ENCODE peak calls at places on chromosomes 12 and 14, in eight cellular contexts. N, V, L, S, I, D, Y and R are unnamed samples.

GRCh38 chr12:101172316-101172715 is 37.7 kb downstream of the SLC5A8 start:
- DNase-seq in Y (peak), I (no peak), D (peak), S (no peak), N (no peak), L (peak), V (no peak), R (peak)

GRCh38 chr12:126337556-126337955 is 1272.3 kb downstream of the AACS start:
- DNase-seq in N (no peak), D (no peak), Y (no peak), L (no peak), V (no peak), S (peak), I (no peak), R (peak)

GRCh38 chr12:131947482-131948027 is 2.2 kb upstream of the EP400 start:
- DNase-seq in V (no peak), S (no peak), N (peak), I (no peak), Y (no peak), L (no peak), D (no peak), R (no peak)

GRCh38 chr14:99314623-99315022 is 42.6 kb upstream of the BCL11B start:
- DNase-seq in I (no peak), D (no peak), N (no peak), S (no peak), L (no peak), V (no peak), Y (no peak), R (no peak)

GRCh38 chr12:5166976-5167375 is 123.3 kb downstream of the KCNA5 start:
- DNase-seq in Y (peak), D (peak), S (peak), V (no peak), N (no peak), I (no peak), L (no peak), R (peak)

GRCh38 chr12:2284321-2284813 is 231.6 kb downstream of the CACNA1C start:
- DNase-seq in S (no peak), Y (peak), L (no peak), D (peak), V (no peak), N (no peak), I (no peak), R (peak)

GRCh38 chr12:48956279-48957140 is 777 bp downstream of the ARF3 start:
- DNase-seq in L (peak), S (peak), I (peak), N (peak), V (peak), Y (peak), D (peak), R (peak)

GRCh38 chr14:76996563-76997146 is 31.9 kb downstream of the IRF2BPL start:
- DNase-seq in L (no peak), S (no peak), V (no peak), Y (no peak), D (no peak), N (no peak), I (no peak), R (no peak)

GRCh38 chr12:49347307-49348237 is 884 bp downstream of the DNAJC22 start:
- DNase-seq in V (peak), S (peak), D (peak), I (peak), N (peak), L (peak), Y (peak), R (peak)

DNA sequence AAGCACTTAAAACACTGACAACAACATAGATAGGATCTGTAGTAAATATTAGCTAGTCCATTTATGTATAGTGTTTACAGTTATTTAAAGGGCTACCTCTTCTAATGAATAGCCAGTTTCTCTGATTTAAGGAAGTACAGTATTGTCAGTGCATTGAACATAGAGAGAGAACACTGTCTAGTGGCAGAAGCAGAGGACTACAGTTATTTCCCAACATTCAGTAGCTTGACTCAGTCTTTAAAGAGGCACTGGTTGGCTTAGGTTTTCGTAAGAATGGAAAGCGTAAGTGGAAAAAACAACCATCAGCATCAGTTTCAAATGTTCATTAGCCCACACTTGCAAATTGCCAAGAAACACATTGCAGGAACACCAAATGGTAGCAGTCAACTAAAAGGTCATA is 125.0 kb upstream of the HMGA2 start:
- DNase-seq in S (peak), Y (peak), I (no peak), L (no peak), N (no peak), V (no peak), D (peak), R (peak)
- TF ChIP-seq CTCF in S (peak), Y (peak), I (peak), L (peak), N (no peak), V (no peak), D (peak), R (peak)

DNA sequence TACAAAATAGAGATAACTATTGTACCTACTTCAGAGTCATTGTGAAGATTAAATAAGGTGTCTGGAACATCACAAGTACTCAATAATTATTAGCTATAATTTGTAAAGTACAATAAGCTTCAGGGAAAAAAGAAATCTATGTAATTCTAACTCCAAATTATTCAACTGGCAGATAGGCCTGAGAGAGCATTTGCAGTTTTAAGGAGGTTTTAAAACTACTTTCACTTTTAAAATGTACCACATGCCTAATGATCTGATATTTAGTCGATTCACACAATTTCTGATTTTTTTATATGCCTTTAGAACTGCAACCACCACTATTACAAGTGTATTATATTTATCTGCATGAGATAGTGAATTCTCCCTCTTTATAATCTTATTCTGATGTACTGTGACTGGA is 24.9 kb upstream of the FRMD6 start:
- DNase-seq in L (no peak), Y (no peak), I (no peak), N (no peak), V (no peak), S (no peak), D (no peak), R (no peak)
- H3K4me3 ChIP-seq in L (no peak), Y (peak), I (no peak), N (no peak), V (no peak), S (no peak), D (no peak), R (no peak)

DNA sequence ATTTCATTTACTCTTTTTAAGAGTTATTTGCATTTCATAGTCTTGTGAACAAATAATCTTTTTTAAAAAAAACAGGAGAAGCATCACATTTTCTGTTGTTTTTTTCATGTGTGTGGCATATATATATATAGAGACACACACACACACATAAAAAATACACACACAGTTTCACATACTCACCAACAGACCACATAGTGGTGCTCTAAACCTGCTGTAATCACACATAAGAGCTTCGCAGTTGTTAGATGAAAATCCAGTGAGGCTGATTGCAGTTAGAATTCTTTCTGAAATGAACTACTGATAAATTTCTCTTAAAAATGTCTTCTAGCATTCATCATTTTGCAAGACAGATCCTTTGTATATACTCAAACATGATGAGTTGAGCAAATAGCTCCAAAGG is 434.2 kb upstream of the STXBP6 start:
- DNase-seq in I (no peak), V (no peak), D (no peak), Y (no peak), N (no peak), S (no peak), L (no peak), R (no peak)
- TF ChIP-seq CTCF in I (no peak), V (no peak), D (no peak), Y (no peak), N (no peak), S (no peak), L (no peak), R (no peak)

DNA sequence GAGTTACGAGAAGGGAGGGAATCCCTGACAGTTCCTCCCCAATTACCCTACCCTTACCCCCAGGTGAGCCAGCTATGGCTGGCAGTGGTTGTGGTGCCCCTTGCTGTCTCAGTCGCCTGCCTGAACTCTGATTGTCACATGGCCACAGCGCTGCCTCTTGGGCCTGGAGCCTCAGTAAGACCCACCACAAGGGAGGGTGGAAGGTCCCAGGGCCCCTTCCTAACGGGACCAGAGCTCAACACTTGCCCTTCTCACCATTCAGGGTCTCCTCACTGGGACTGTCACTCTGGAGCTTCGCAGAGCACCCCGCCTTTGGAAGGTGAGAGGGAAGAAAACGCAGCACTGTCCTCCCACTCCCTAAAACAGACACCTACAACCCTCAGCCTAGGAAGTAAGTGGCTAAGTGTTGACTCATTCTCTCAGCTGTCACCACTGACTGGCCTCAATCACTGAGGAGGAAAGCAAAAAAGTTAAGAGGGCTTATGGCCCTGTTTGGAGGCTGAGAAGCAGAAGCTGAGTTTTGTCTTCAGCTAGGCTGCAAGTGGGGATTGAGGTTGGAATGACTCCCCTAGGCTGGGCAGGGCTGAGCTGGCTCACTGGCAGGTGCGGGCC is 1.0 kb downstream of the TMEM253 start:
- DNase-seq in I (no peak), V (no peak), D (no peak), S (peak), N (peak), Y (no peak), L (no peak), R (no peak)
- H3K4me3 ChIP-seq in I (no peak), V (no peak), D (no peak), S (no peak), N (no peak), Y (no peak), L (no peak), R (no peak)

GRCh38 chr14:93857500-93857899 is 69.2 kb upstream of the PRIMA1 start:
- DNase-seq in D (no peak), N (no peak), S (no peak), Y (no peak), L (peak), I (no peak), V (no peak), R (no peak)

GRCh38 chr14:93859957-93860356 is 67.2 kb upstream of the FAM181A start:
- DNase-seq in L (no peak), I (no peak), D (no peak), Y (no peak), N (no peak), V (peak), S (no peak), R (no peak)

GRCh38 chr14:93861846-93862641 is 65.1 kb upstream of the FAM181A start:
- DNase-seq in Y (no peak), S (no peak), V (no peak), N (no peak), D (no peak), I (no peak), L (no peak), R (no peak)

GRCh38 chr14:93858896-93859295 is 68.2 kb upstream of the FAM181A start:
- DNase-seq in V (no peak), Y (no peak), I (no peak), S (no peak), D (no peak), N (no peak), L (no peak), R (no peak)

GRCh38 chr14:93857081-93857480 is 68.8 kb upstream of the PRIMA1 start:
- DNase-seq in I (no peak), D (no peak), S (no peak), Y (no peak), N (no peak), V (no peak), L (no peak), R (no peak)
- TF ChIP-seq CTCF in I (no peak), D (no peak), S (no peak), Y (no peak), N (no peak), V (no peak), L (no peak), R (no peak)

GRCh38 chr12:9730591-9730990 is 2.3 kb downstream of the CLECL1 start:
- DNase-seq in D (no peak), Y (no peak), L (no peak), V (no peak), N (no peak), I (no peak), S (no peak), R (no peak)

GRCh38 chr12:9729082-9729481 is 3.8 kb downstream of the CLECL1 start:
- DNase-seq in S (no peak), V (no peak), N (no peak), L (no peak), Y (no peak), I (no peak), D (no peak), R (no peak)

GRCh38 chr12:9731797-9732196 is 1.1 kb downstream of the CLECL1 start:
- DNase-seq in V (no peak), Y (no peak), L (no peak), S (no peak), N (no peak), I (no peak), D (no peak), R (no peak)

GRCh38 chr12:9731393-9731792 is 1.5 kb downstream of the CLECL1 start:
- DNase-seq in S (no peak), N (no peak), L (no peak), D (no peak), V (no peak), I (no peak), Y (no peak), R (no peak)

GRCh38 chr12:9730011-9730410 is 2.9 kb downstream of the CLECL1 start:
- DNase-seq in N (no peak), Y (no peak), S (no peak), D (no peak), I (no peak), V (no peak), L (no peak), R (no peak)
- H3K4me3 ChIP-seq in N (no peak), Y (no peak), S (no peak), D (no peak), I (no peak), V (no peak), L (no peak), R (no peak)